ENCODE peak calls at places on chromosome 9, in four cellular contexts. One of them, this sample, is unnamed.

GRCh38 chr9:93096131-93096802 is at the start of gene CARD19:
- DNase-seq in tibial artery: peak
- DNase-seq in nucleus accumbens: no peak
- DNase-seq in left lung: no peak
- DNase-seq in this sample: peak

GRCh38 chr9:27109621-27110020 is 596 bp downstream of the TEK start:
- DNase-seq in tibial artery: no peak
- DNase-seq in nucleus accumbens: no peak
- DNase-seq in left lung: no peak
- DNase-seq in this sample: no peak

GRCh38 chr9:362936-363335 is 148.3 kb downstream of the DOCK8 start:
- DNase-seq in tibial artery: no peak
- DNase-seq in nucleus accumbens: no peak
- DNase-seq in left lung: no peak
- DNase-seq in this sample: no peak

GRCh38 chr9:77433675-77434445 is 214.3 kb downstream of the GNA14 start:
- DNase-seq in tibial artery: peak
- DNase-seq in nucleus accumbens: peak
- DNase-seq in left lung: peak
- DNase-seq in this sample: peak

GRCh38 chr9:83544002-83544698 is 5.9 kb upstream of the FRMD3 start:
- DNase-seq in tibial artery: no peak
- DNase-seq in nucleus accumbens: no peak
- DNase-seq in left lung: no peak
- DNase-seq in this sample: no peak

GRCh38 chr9:97502984-97503861 is 1.8 kb downstream of the TMOD1 start:
- DNase-seq in tibial artery: no peak
- DNase-seq in nucleus accumbens: no peak
- DNase-seq in left lung: peak
- DNase-seq in this sample: no peak

GRCh38 chr9:136255166-136255538 is 9.5 kb upstream of the QSOX2 start:
- DNase-seq in tibial artery: no peak
- DNase-seq in nucleus accumbens: no peak
- DNase-seq in left lung: peak
- DNase-seq in this sample: no peak

GRCh38 chr9:127523312-127523851 is 72.1 kb downstream of the LRSAM1 start:
- DNase-seq in tibial artery: no peak
- DNase-seq in nucleus accumbens: no peak
- DNase-seq in left lung: peak
- DNase-seq in this sample: no peak

GRCh38 chr9:136292591-136293448 is 11.1 kb downstream of the CCDC187 start:
- DNase-seq in tibial artery: no peak
- DNase-seq in nucleus accumbens: no peak
- DNase-seq in left lung: peak
- DNase-seq in this sample: peak

GRCh38 chr9:133142657-133143592 is 20.8 kb downstream of the GBGT1 start:
- DNase-seq in tibial artery: no peak
- DNase-seq in nucleus accumbens: no peak
- DNase-seq in left lung: no peak
- DNase-seq in this sample: no peak

GRCh38 chr9:21443849-21444625 is 3.8 kb downstream of the IFNA1 start:
- DNase-seq in tibial artery: no peak
- DNase-seq in nucleus accumbens: no peak
- DNase-seq in left lung: no peak
- DNase-seq in this sample: no peak

GRCh38 chr9:32010322-32010721 is 374.1 kb upstream of the ACO1 start:
- DNase-seq in tibial artery: no peak
- DNase-seq in nucleus accumbens: no peak
- DNase-seq in left lung: peak
- DNase-seq in this sample: no peak

GRCh38 chr9:13857521-13857920 is 456.4 kb downstream of the NFIB start:
- DNase-seq in tibial artery: no peak
- DNase-seq in nucleus accumbens: no peak
- DNase-seq in left lung: no peak
- DNase-seq in this sample: no peak

GRCh38 chr9:121545875-121546423 is 46.3 kb upstream of the GGTA1 start:
- DNase-seq in tibial artery: peak
- DNase-seq in nucleus accumbens: peak
- DNase-seq in left lung: peak
- DNase-seq in this sample: peak

GRCh38 chr9:35718726-35719511 is 13.1 kb downstream of the TLN1 start:
- DNase-seq in tibial artery: no peak
- DNase-seq in nucleus accumbens: no peak
- DNase-seq in left lung: no peak
- DNase-seq in this sample: no peak

GRCh38 chr9:114386886-114387677 is 700 bp downstream of the AKNA start:
- DNase-seq in tibial artery: peak
- DNase-seq in nucleus accumbens: peak
- DNase-seq in left lung: peak
- DNase-seq in this sample: no peak

GRCh38 chr9:21144620-21145019 is 3.0 kb upstream of the IFNW1 start:
- DNase-seq in tibial artery: no peak
- DNase-seq in nucleus accumbens: no peak
- DNase-seq in left lung: no peak
- DNase-seq in this sample: no peak

GRCh38 chr9:121889990-121890563 is 203.0 kb downstream of the TTLL11 start:
- DNase-seq in tibial artery: no peak
- DNase-seq in nucleus accumbens: no peak
- DNase-seq in left lung: no peak
- DNase-seq in this sample: no peak

GRCh38 chr9:3526903-3527652 is 1.3 kb upstream of the RFX3 start:
- DNase-seq in tibial artery: no peak
- DNase-seq in nucleus accumbens: no peak
- DNase-seq in left lung: no peak
- DNase-seq in this sample: no peak

GRCh38 chr9:75186767-75187380 is 98.6 kb downstream of the OSTF1 start:
- DNase-seq in tibial artery: no peak
- DNase-seq in nucleus accumbens: no peak
- DNase-seq in left lung: no peak
- DNase-seq in this sample: no peak

GRCh38 chr9:121886759-121887485 is 206.2 kb downstream of the TTLL11 start:
- DNase-seq in tibial artery: no peak
- DNase-seq in nucleus accumbens: no peak
- DNase-seq in left lung: no peak
- DNase-seq in this sample: no peak

GRCh38 chr9:113675475-113675941 is 200.6 kb upstream of the ZNF618 start:
- DNase-seq in tibial artery: peak
- DNase-seq in nucleus accumbens: no peak
- DNase-seq in left lung: no peak
- DNase-seq in this sample: no peak

GRCh38 chr9:108476574-108476973 is 379.2 kb downstream of the ACTL7B start:
- DNase-seq in tibial artery: no peak
- DNase-seq in nucleus accumbens: no peak
- DNase-seq in left lung: no peak
- DNase-seq in this sample: no peak

GRCh38 chr9:16559418-16560188 is 310.9 kb downstream of the BNC2 start:
- DNase-seq in tibial artery: no peak
- DNase-seq in nucleus accumbens: no peak
- DNase-seq in left lung: no peak
- DNase-seq in this sample: no peak

GRCh38 chr9:2281803-2282185 is 266.6 kb downstream of the SMARCA2 start:
- DNase-seq in tibial artery: no peak
- DNase-seq in nucleus accumbens: no peak
- DNase-seq in left lung: no peak
- DNase-seq in this sample: no peak

GRCh38 chr9:97851450-97851883 is 1.6 kb upstream of the FOXE1 start:
- DNase-seq in tibial artery: no peak
- DNase-seq in nucleus accumbens: no peak
- DNase-seq in left lung: no peak
- DNase-seq in this sample: no peak

GRCh38 chr9:2723666-2724065 is 6.4 kb downstream of the KCNV2 start:
- DNase-seq in tibial artery: no peak
- DNase-seq in nucleus accumbens: no peak
- DNase-seq in left lung: no peak
- DNase-seq in this sample: no peak

GRCh38 chr9:112338561-112338960 is 5.1 kb upstream of the PTBP3 start:
- DNase-seq in tibial artery: no peak
- DNase-seq in nucleus accumbens: no peak
- DNase-seq in left lung: no peak
- DNase-seq in this sample: no peak

GRCh38 chr9:20980713-20981481 is 50.5 kb downstream of the HACD4 start:
- DNase-seq in tibial artery: no peak
- DNase-seq in nucleus accumbens: no peak
- DNase-seq in left lung: no peak
- DNase-seq in this sample: no peak

GRCh38 chr9:35603506-35603985 is 1.5 kb upstream of the TESK1 start:
- DNase-seq in tibial artery: peak
- DNase-seq in nucleus accumbens: no peak
- DNase-seq in left lung: no peak
- DNase-seq in this sample: peak

GRCh38 chr9:3342159-3342777 is 183.5 kb downstream of the RFX3 start:
- DNase-seq in tibial artery: no peak
- DNase-seq in nucleus accumbens: no peak
- DNase-seq in left lung: no peak
- DNase-seq in this sample: no peak

GRCh38 chr9:82923410-82924242 is 139.3 kb downstream of the RASEF start:
- DNase-seq in tibial artery: no peak
- DNase-seq in nucleus accumbens: no peak
- DNase-seq in left lung: no peak
- DNase-seq in this sample: no peak